ENCODE peak calls at places on chromosome 7, in seven cellular contexts. P is AG04450, Q is cardiac fibroblast, T is gastrocnemius medialis, S is GM12878, X is AG10803, I is uterus. C is an unnamed sample.

GRCh38 chr7:66877577-66878300 is 43.3 kb upstream of the TMEM248 start:
- DNase-seq in X (no peak), T (no peak), Q (peak; percentile 33), S (peak; percentile 54), P (no peak), I (no peak), C (no peak)

GRCh38 chr7:108103566-108104298 is 26.4 kb downstream of the LAMB4 start:
- DNase-seq in Q (peak; percentile 66), P (no peak), S (no peak), T (no peak), X (no peak), I (no peak), C (peak; percentile 34)

GRCh38 chr7:98653601-98654310 is 36.7 kb downstream of the NPTX2 start:
- DNase-seq in S (no peak), T (no peak), I (no peak), X (no peak), P (no peak), Q (no peak), C (no peak)

GRCh38 chr7:101877882-101878591 is 60.6 kb downstream of the CUX1 start:
- DNase-seq in T (no peak), Q (no peak), P (no peak), I (no peak), S (no peak), X (no peak), C (no peak)

GRCh38 chr7:151248191-151249033 is at the start of gene SMARCD3:
- DNase-seq in X (peak; percentile 53), S (no peak), Q (peak; percentile 45), I (peak; percentile 64), T (no peak), P (no peak), C (no peak)

GRCh38 chr7:31114593-31115343 is 62.7 kb downstream of the ADCYAP1R1 start:
- DNase-seq in S (no peak), P (no peak), T (no peak), Q (peak; percentile 53), I (no peak), X (peak; percentile 28), C (peak; percentile 63)

GRCh38 chr7:96962221-96962620 is 43.1 kb upstream of the DLX6 start:
- DNase-seq in X (peak; percentile 22), I (no peak), Q (no peak), S (no peak), P (no peak), T (no peak), C (no peak)

GRCh38 chr7:134778941-134779740 is at the start of gene CALD1:
- DNase-seq in T (peak; percentile 24), Q (peak; percentile 100), X (peak; percentile 100), S (no peak), P (peak; percentile 99), I (peak; percentile 93), C (peak; percentile 94)

GRCh38 chr7:158300427-158300826 is 287.2 kb downstream of the PTPRN2 start:
- DNase-seq in I (no peak), X (no peak), Q (no peak), P (no peak), S (no peak), T (no peak), C (no peak)

GRCh38 chr7:117219485-117219884 is 103.4 kb downstream of the WNT2 start:
- DNase-seq in P (no peak), T (no peak), I (no peak), X (peak; percentile 45), Q (peak; percentile 25), S (no peak), C (no peak)

GRCh38 chr7:73451780-73452398 is 18.3 kb downstream of the FZD9 start:
- DNase-seq in X (peak; percentile 59), I (no peak), T (no peak), S (peak; percentile 9), P (peak; percentile 42), Q (peak; percentile 79), C (no peak)

GRCh38 chr7:47088329-47089067 is 493.4 kb downstream of the TNS3 start:
- DNase-seq in S (no peak), I (peak; percentile 66), P (no peak), X (peak; percentile 71), T (peak; percentile 23), Q (peak; percentile 74), C (no peak)

GRCh38 chr7:50962962-50963374 is 180.3 kb upstream of the GRB10 start:
- DNase-seq in T (no peak), X (peak; percentile 25), P (no peak), S (no peak), Q (peak; percentile 84), I (peak; percentile 71), C (no peak)

GRCh38 chr7:18402488-18403183 is 92.9 kb upstream of the HDAC9 start:
- DNase-seq in I (no peak), T (no peak), Q (peak; percentile 78), S (no peak), X (peak; percentile 65), P (peak; percentile 48), C (no peak)

GRCh38 chr7:16619979-16620408 is 25.6 kb downstream of the ANKMY2 start:
- DNase-seq in I (no peak), S (peak; percentile 5), Q (peak; percentile 46), P (no peak), T (no peak), X (no peak), C (no peak)

GRCh38 chr7:18894155-18894554 is 223.3 kb downstream of the TWIST1 start:
- DNase-seq in Q (no peak), I (no peak), T (no peak), S (no peak), X (no peak), P (no peak), C (no peak)

GRCh38 chr7:38299275-38299931 is 26.0 kb upstream of the TARP start:
- DNase-seq in X (no peak), I (no peak), Q (no peak), S (no peak), T (no peak), P (no peak), C (no peak)

GRCh38 chr7:33705333-33705833 is 200.0 kb upstream of the BMPER start:
- DNase-seq in S (no peak), I (no peak), X (no peak), P (no peak), Q (no peak), T (no peak), C (no peak)

DNA sequence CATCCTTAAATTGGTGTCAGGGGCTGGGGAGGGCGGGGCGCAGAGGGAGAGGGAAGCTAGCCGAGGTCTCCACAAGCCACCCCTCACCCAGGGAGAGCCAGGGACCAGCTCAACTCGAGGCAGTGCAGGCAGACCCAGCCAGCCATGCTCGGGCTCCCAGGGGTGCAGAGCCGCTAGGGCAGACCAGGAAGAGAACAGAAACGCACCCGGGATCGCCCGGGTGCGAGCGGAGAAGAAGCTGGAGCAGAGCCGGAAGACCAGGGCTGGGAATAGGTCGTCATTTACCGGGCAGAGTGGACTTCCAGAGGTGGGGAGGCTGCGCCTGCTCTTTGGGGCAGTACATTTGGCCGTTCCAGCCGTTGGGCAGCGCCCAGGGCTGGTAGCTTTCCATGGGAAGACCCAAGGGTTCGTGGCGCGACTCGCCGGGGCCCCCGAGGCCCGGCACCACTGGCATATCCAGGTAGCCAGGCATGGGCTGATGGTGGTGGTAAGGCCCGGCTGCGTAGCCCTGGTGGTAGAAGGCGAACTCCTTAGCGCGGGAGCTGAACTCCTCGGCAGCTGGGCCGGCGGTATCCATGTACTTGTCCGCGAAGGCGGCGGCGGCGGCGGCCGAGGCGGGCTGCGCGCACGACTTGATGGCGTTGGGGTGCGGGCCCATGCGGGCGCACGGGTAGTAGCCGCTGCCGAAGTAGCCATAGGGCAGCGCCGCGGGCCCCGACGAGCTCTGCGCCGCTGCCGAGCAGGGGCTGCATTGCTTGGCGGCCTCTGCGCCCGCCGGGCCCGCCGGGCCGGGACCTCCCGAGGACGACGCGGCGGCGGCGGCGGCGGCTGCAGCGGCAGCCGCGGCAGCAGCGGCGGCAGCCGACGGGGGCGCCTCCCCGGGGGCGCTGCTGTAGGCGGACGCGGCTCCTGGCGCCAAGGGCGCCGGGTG is 755 bp downstream of the HOXA13 start:
- DNase-seq in P (no peak), I (no peak), X (peak; percentile 37), Q (no peak), T (no peak), S (no peak), C (peak; percentile 87)
- H3K4me3 ChIP-seq in P (no peak overlapping the region), I (peak overlapping the region; percentile 37), X (peak overlapping the region; percentile 55), Q (no peak overlapping the region), T (peak overlapping the region; percentile 75), S (no peak overlapping the region), C (peak overlapping the region; percentile 15)

GRCh38 chr7:111238891-111239290 is 148.0 kb downstream of the LRRN3 start:
- DNase-seq in S (no peak), I (no peak), X (no peak), T (no peak), Q (peak; percentile 14), P (no peak), C (no peak)
- H3K4me3 ChIP-seq in S (no peak overlapping the region), I (no peak overlapping the region), X (no peak overlapping the region), T (no peak overlapping the region), Q (no peak overlapping the region), P (peak overlapping the region; percentile 26), C (no peak overlapping the region)

DNA sequence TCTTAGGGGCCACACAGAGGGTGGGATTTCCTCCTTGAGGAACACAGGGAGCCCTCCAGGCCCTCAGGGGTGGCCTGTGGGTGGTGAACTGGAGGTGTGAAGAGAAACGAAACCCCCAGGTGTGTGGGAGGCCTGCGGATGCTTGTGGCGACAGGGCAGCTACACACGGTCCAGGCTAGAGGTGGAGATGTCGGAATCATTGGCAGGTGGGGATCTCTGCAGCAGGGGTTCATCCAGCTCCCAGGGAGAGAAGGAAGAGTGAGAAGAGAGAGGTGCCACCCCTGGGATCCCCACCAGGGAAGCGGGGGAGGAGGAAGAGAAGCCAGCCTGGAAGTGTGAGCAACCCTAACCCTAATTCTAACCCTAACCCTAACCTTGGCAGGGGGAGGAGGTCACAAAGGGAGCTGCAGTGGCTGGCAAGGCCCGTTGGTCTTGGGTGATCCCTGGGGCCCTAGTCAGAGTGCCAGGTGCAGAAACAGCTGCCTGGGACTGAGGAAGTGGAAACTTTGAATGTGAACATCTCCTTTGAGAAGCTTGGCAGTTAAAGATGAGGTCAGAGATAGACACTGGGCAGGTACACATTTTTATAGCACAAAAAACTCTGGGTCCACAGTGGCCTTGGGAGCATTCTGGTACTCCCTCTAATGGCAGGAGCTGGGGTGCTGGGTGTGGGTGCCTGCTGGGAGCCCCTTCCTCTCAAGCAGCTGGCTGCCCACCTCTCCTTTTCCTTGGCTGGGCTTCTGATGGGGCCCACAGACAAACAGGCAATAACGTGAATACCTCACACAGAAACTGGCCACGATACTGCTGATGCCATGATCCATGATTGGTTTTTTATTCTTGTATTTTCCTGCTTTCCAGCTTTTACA is 6.8 kb upstream of the AEBP1 start:
- DNase-seq in X (no peak), T (no peak), I (peak; percentile 12), P (no peak), S (peak; percentile 15), Q (no peak), C (no peak)
- H3K4me3 ChIP-seq in X (no peak overlapping the region), T (no peak overlapping the region), I (no peak overlapping the region), P (no peak overlapping the region), S (no peak overlapping the region), Q (no peak overlapping the region), C (no peak overlapping the region)

DNA sequence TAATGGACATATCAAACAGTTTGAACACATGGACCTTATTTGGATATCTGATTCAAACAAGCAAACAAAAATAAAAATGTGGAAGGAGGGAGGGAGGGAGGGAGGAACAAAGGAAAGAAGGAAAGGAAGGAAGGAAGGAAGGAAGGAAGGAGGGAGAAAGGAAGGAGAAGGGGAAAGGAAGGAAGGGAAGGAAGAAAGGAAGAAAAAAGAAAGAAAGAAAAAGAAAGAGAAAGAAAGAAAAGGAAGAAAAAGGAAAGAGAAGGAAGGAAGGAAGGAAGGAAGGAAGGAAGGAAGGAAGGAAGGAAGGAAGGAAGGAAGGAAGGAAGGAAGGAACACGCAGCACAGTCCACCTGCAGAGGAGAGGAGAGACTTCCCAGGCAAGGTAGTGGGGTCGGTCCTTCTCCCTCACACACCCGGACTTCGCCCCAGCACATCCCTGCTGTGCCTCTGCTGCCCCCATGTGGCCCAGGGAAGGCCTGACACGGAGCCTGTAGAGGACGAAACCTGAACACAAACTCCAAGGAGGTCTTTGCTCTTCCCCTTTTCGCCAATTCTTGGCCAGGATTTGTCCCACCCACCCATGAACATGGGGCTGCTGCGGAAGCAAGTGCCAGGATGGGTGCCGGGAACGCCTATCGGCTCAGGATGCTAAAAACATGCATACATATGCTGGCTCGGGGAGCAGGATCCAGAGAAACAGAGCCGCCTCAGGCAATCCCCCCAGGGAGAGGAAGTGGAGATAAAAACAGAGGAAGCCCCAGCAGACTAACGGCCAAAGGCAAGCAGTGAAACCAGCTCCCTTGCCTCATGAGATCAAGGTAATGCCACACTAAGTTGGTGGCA is 52.3 kb upstream of the DGKI start:
- DNase-seq in I (peak; percentile 78), S (peak; percentile 48), T (peak; percentile 69), Q (peak; percentile 82), X (peak; percentile 65), P (peak; percentile 47), C (peak; percentile 73)
- H3K4me3 ChIP-seq in I (no peak overlapping the region), S (peak overlapping the region; percentile 1), T (peak overlapping the region; percentile 15), Q (no peak overlapping the region), X (no peak overlapping the region), P (no peak overlapping the region), C (no peak overlapping the region)

C was measured in lower leg skin.